ENCODE peak calls at places on chromosomes 12 and 14, in six cellular contexts. N, D, H, Y, E and J are unnamed samples.

GRCh38 chr12:27521066-27521465 is 2.9 kb upstream of the PPFIBP1 start:
- DNase-seq in N (no peak), D (no peak), H (no peak), Y (peak; percentile 30), E (no peak), J (no peak)

GRCh38 chr14:92362781-92363235 is 39.8 kb downstream of the SLC24A4 start:
- DNase-seq in N (no peak), D (no peak), H (peak; percentile 41), Y (peak; percentile 66), E (no peak), J (peak; percentile 29)

GRCh38 chr12:116880213-116880816 is 926 bp downstream of the HRK start:
- DNase-seq in N (no peak), D (no peak), H (no peak), Y (no peak), E (no peak), J (no peak)

GRCh38 chr14:24513009-24513408 is 4.9 kb upstream of the CMA1 start:
- DNase-seq in N (no peak), D (no peak), H (no peak), Y (no peak), E (no peak), J (no peak)

GRCh38 chr14:45715946-45716345 is 462.9 kb upstream of the MIS18BP1 start:
- DNase-seq in N (no peak), D (no peak), H (no peak), Y (no peak), E (no peak), J (no peak)

GRCh38 chr12:51480978-51481377 is 56.3 kb downstream of the SLC4A8 start:
- DNase-seq in N (no peak), D (no peak), H (no peak), Y (no peak), E (no peak), J (no peak)

GRCh38 chr14:88468396-88468795 is 82.9 kb downstream of the SPATA7 start:
- DNase-seq in N (no peak), D (no peak), H (no peak), Y (peak; percentile 54), E (no peak), J (peak; percentile 66)

GRCh38 chr12:56087220-56087619 is 7.3 kb downstream of the ERBB3 start:
- DNase-seq in N (peak; percentile 12), D (no peak), H (no peak), Y (peak; percentile 60), E (no peak), J (no peak)

GRCh38 chr14:87529081-87529480 is 463.9 kb downstream of the GALC start:
- DNase-seq in N (no peak), D (no peak), H (no peak), Y (no peak), E (no peak), J (no peak)

GRCh38 chr14:69605761-69606160 is 5.6 kb upstream of the SUSD6 start:
- DNase-seq in N (no peak), D (no peak), H (no peak), Y (no peak), E (no peak), J (no peak)

GRCh38 chr14:70988452-70988851 is 81.2 kb downstream of the PCNX1 start:
- DNase-seq in N (no peak), D (no peak), H (no peak), Y (no peak), E (no peak), J (no peak)

GRCh38 chr12:93111791-93112208 is 182.7 kb upstream of the EEA1 start:
- DNase-seq in N (no peak), D (no peak), H (no peak), Y (no peak), E (no peak), J (no peak)

GRCh38 chr12:2248087-2248900 is 195.5 kb downstream of the CACNA1C start:
- DNase-seq in N (no peak), D (no peak), H (no peak), Y (no peak), E (no peak), J (peak; percentile 63)

GRCh38 chr12:66398931-66399625 is 96.8 kb downstream of the HELB start:
- DNase-seq in N (no peak), D (no peak), H (no peak), Y (peak; percentile 28), E (no peak), J (no peak)

GRCh38 chr14:80565001-80565400 is 353.7 kb upstream of the DIO2 start:
- DNase-seq in N (no peak), D (no peak), H (no peak), Y (no peak), E (no peak), J (no peak)

GRCh38 chr12:3520168-3520567 is 29.2 kb downstream of the PRMT8 start:
- DNase-seq in N (peak; percentile 57), D (no peak), H (no peak), Y (no peak), E (no peak), J (no peak)

GRCh38 chr14:89337912-89338311 is 79.1 kb downstream of the FOXN3 start:
- DNase-seq in N (no peak), D (no peak), H (no peak), Y (no peak), E (no peak), J (no peak)

GRCh38 chr14:68312884-68313725 is 479.8 kb downstream of the ZFP36L1 start:
- DNase-seq in N (no peak), D (no peak), H (no peak), Y (no peak), E (no peak), J (no peak)

GRCh38 chr12:76020281-76020680 is 11.3 kb downstream of the PHLDA1 start:
- DNase-seq in N (no peak), D (peak; percentile 52), H (no peak), Y (peak; percentile 96), E (peak; percentile 61), J (peak; percentile 94)

GRCh38 chr12:91196436-91196835 is 13.8 kb upstream of the DCN start:
- DNase-seq in N (no peak), D (no peak), H (no peak), Y (no peak), E (no peak), J (no peak)

GRCh38 chr12:120012067-120012621 is 23.1 kb downstream of the BICDL1 start:
- DNase-seq in N (no peak), D (peak; percentile 67), H (no peak), Y (peak; percentile 75), E (peak; percentile 64), J (peak; percentile 25)

GRCh38 chr14:83548061-83548839 is 1981.7 kb upstream of the FLRT2 start:
- DNase-seq in N (no peak), D (no peak), H (no peak), Y (no peak), E (no peak), J (no peak)

GRCh38 chr14:25413058-25413457 is 363.1 kb upstream of the STXBP6 start:
- DNase-seq in N (no peak), D (no peak), H (no peak), Y (no peak), E (no peak), J (no peak)

GRCh38 chr12:6118891-6119568 is 5.4 kb downstream of the VWF start:
- DNase-seq in N (no peak), D (no peak), H (no peak), Y (peak; percentile 15), E (no peak), J (no peak)

GRCh38 chr12:27919671-27920235 is 52.8 kb downstream of the PTHLH start:
- DNase-seq in N (no peak), D (no peak), H (no peak), Y (no peak), E (no peak), J (no peak)

GRCh38 chr14:104288272-104288671 is 149.9 kb downstream of the KIF26A start:
- DNase-seq in N (no peak), D (no peak), H (no peak), Y (no peak), E (no peak), J (no peak)

GRCh38 chr12:68373836-68374314 is 41.7 kb upstream of the MDM1 start:
- DNase-seq in N (no peak), D (no peak), H (no peak), Y (no peak), E (no peak), J (no peak)